ENCODE peak calls at places on chromosome 1, in five cellular contexts. I, V, U, K and A are unnamed samples.

GRCh38 chr1:93692001-93692400 is 10.4 kb upstream of the BCAR3 start:
- DNase-seq in U (no peak), I (no peak), V (no peak), K (peak; percentile 64), A (no peak)

GRCh38 chr1:10915594-10915993 is 96.9 kb upstream of the TARDBP start:
- DNase-seq in U (no peak), V (no peak), K (no peak), I (no peak), A (no peak)

GRCh38 chr1:91511386-91511785 is 10.7 kb downstream of the CDC7 start:
- DNase-seq in V (peak; percentile 41), K (peak; percentile 48), I (peak; percentile 51), U (peak; percentile 74), A (peak; percentile 51)

GRCh38 chr1:201138311-201138840 is 11.4 kb upstream of the ASCL5 start:
- DNase-seq in U (peak; percentile 16), V (peak; percentile 11), I (no peak), K (no peak), A (no peak)

GRCh38 chr1:51417496-51418383 is 87.4 kb upstream of the TTC39A start:
- DNase-seq in U (no peak), I (no peak), V (peak; percentile 71), K (no peak), A (no peak)

GRCh38 chr1:66168919-66169725 is 364.8 kb upstream of the SGIP1 start:
- DNase-seq in V (peak; percentile 52), K (peak; percentile 23), U (no peak), I (peak; percentile 5), A (no peak)

GRCh38 chr1:7366955-7367665 is 404.0 kb upstream of the VAMP3 start:
- DNase-seq in V (no peak), K (no peak), U (no peak), I (no peak), A (peak; percentile 53)

GRCh38 chr1:186682721-186683120 is 2.5 kb upstream of the PTGS2 start:
- DNase-seq in V (peak; percentile 21), U (peak; percentile 81), I (peak; percentile 14), K (no peak), A (no peak)

GRCh38 chr1:178093958-178094751 is at the start of gene RASAL2:
- DNase-seq in I (peak; percentile 90), V (peak; percentile 61), K (no peak), U (peak; percentile 85), A (no peak)

GRCh38 chr1:147172168-147173016 is at the start of gene PRKAB2:
- DNase-seq in K (peak; percentile 97), V (peak; percentile 98), I (peak; percentile 95), U (peak; percentile 98), A (peak; percentile 97)

GRCh38 chr1:147177611-147178370 is 5.5 kb upstream of the PRKAB2 start:
- DNase-seq in V (peak; percentile 57), I (peak; percentile 66), K (no peak), U (peak; percentile 63), A (no peak)
- H3K4me3 ChIP-seq in V (no peak overlapping the region), I (peak overlapping the region; percentile 33), K (no peak overlapping the region), U (peak overlapping the region; percentile 66), A (no peak overlapping the region)

GRCh38 chr1:218030846-218031245 is 254.2 kb upstream of the RRP15 start:
- DNase-seq in I (no peak), V (no peak), U (no peak), K (no peak), A (no peak)

GRCh38 chr1:218024211-218024720 is 260.8 kb upstream of the RRP15 start:
- DNase-seq in I (no peak), V (no peak), U (no peak), K (no peak), A (no peak)

GRCh38 chr1:218025454-218025853 is 259.6 kb upstream of the RRP15 start:
- DNase-seq in U (peak; percentile 17), K (no peak), I (no peak), V (peak; percentile 52), A (no peak)

DNA sequence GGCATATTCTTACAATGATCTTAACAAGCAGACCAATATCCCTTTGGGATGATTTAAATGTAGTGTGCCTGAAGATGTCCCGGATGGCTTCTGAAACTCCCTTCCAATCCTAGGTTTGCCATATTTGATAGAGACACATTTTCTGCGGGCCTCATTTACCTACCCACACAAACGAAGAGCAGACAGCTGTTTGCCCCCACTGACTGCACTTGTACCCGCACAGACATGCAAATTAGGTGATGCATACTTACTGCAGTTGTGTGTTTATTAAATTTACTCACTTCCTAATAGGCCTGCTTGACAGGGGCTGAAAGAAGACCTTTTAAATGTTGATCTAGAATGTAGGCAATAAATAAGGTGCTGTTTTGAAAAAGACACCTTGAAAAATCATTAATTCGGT is 257.9 kb upstream of the RRP15 start:
- DNase-seq in K (no peak), V (no peak), I (no peak), U (no peak), A (no peak)
- H3K79me2 ChIP-seq in K (no peaks in the 10 kb centered on the region), V (no peaks in the 10 kb centered on the region), I (no peaks in the 10 kb centered on the region), U (no peaks in the 10 kb centered on the region), A (no peaks in the 10 kb centered on the region)

DNA sequence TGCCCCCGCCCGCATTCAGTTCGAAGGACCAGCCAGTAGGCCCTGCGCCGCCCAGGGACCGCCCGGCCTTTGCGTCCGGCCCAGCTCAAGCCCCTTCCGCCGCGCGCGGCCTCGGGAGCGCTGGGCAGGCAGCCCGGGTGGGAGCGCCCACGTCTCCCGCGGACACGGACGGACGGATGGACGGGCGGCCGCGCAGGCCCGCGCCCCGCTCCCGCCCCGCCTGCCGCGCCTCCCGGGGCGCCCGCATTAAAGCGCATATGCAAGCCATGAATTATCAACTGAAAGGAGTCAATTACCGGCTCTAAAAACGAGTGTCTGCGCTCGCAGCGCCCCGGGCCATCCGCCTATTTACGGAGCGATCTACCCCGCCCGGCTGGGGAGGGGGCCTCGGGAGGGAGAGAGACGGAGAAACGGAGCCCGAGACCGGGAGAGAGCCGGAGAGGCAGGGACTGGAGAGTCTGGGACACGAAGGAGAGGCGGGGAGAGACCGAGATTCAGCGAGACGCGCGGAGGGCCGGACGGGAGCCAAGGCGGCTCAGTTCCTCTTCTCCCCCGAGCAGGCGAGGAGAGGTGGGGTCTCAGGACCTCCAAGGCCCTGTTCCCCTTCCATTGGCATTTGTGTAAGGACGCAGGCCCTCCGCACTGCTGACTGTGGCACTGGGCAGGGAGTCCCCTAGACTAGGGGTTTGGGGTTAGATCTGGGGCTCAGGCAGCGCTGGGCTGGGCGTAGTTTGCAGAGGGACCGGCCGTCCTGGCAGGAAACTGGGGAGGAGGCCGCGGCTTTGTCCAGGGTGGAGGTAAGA is 41.3 kb upstream of the DMBX1 start:
- DNase-seq in V (peak; percentile 3), I (peak; percentile 95), K (no peak), U (no peak), A (no peak)
- H3K4me3 ChIP-seq in V (no peak overlapping the region), I (peak overlapping the region; percentile 76), K (no peak overlapping the region), U (peak overlapping the region; percentile 47), A (no peak overlapping the region)

GRCh38 chr1:26829214-26829911 is 2.9 kb downstream of the ZDHHC18 start:
- DNase-seq in I (no peak), K (no peak), U (no peak), V (no peak), A (no peak)
- H3K79me2 ChIP-seq in I (peaks cover 4% of the 10 kb centered on the region), K (peaks cover 6% of the 10 kb centered on the region), U (peaks cover 42% of the 10 kb centered on the region), V (peaks cover 36% of the 10 kb centered on the region), A (peaks cover 53% of the 10 kb centered on the region)

DNA sequence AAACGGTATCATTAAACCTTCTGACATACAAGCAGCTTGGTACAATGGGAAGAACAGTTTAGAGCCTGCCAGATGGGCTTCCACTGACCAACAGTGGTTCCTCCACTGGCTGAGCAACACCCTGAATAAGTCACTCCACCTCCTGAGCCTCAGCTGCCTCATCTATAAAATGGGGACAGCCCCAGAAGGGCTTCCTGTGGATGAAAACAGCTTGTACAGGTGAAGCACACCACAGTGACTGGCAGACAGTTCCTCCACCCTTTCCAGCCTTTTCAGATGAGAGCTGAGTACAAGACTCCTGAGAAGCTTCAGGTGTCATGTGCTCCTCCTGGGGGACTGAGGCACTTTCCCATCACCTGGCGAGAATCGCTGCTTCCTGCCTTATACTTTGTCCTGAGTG is 2.1 kb downstream of the CAPZB start:
- DNase-seq in K (no peak), U (no peak), I (no peak), V (no peak), A (no peak)
- H3K4me3 ChIP-seq in K (peak overlapping the region; percentile 98), U (peak overlapping the region; percentile 91), I (peak overlapping the region; percentile 97), V (peak overlapping the region; percentile 91), A (peak overlapping the region; percentile 99)

GRCh38 chr1:28640766-28641165 is 2.1 kb downstream of the TAF12 start:
- DNase-seq in U (peak; percentile 42), K (peak; percentile 66), I (peak; percentile 36), V (peak; percentile 8), A (peak; percentile 75)

GRCh38 chr1:28648493-28649238 is at the start of gene RNU11:
- DNase-seq in U (peak; percentile 98), V (peak; percentile 99), I (peak; percentile 97), K (peak; percentile 98), A (peak; percentile 97)

GRCh38 chr1:28642056-28642846 is 616 bp downstream of the TAF12 start:
- DNase-seq in K (peak; percentile 41), V (peak; percentile 8), U (peak; percentile 64), I (peak; percentile 35), A (peak; percentile 67)

GRCh38 chr1:28646040-28646439 is 2.4 kb upstream of the RNU11 start:
- DNase-seq in I (no peak), K (no peak), V (no peak), U (no peak), A (peak; percentile 38)

DNA sequence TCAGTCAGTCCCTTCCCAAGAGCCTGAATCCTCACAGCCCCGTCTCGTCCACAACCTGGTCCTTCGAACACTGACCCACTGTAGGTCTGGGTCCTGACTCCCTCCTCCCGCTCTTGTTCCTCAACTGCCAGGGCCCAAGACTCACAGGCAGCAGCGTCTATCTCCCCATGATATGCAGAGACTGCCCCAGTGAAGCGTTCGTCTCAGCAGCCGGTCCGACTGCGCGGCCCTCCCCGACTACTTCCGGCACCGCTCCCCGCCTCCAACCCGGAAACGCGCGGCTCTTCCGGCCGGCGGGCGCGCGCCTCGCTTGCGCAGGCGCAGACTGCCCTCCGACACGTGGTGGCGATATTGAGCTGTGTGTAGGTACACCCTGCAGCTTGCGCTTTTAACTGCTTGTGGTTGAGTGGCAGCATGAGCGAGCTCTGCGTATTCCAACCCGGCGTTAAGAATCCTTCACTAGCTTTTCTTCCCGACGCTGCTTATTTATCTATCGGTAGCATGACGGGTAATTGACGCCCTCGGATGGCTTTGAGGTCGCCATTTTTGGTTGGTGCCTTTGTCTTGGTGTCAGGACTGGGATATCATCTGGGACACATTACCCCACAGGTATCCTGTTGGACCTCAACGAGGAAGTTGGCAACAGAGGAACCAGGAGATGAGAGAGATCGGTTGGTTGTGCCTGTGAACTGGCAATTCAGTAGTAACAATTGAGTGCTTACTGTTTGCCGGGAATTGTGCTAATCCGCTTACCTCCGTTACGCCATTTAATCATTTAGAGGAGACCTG is at the start of gene TAF12:
- DNase-seq in K (peak; percentile 98), U (peak; percentile 98), I (peak; percentile 96), V (peak; percentile 93), A (peak; percentile 98)
- H3K79me2 ChIP-seq in K (peaks cover 24% of the 10 kb centered on the region), U (peaks cover 44% of the 10 kb centered on the region), I (peaks cover 27% of the 10 kb centered on the region), V (peaks cover 7% of the 10 kb centered on the region), A (peaks cover 44% of the 10 kb centered on the region)

GRCh38 chr1:36067871-36068270 is 16.0 kb upstream of the TEKT2 start:
- DNase-seq in K (no peak), U (no peak), V (no peak), I (no peak), A (no peak)
- H3K4me3 ChIP-seq in K (no peak overlapping the region), U (no peak overlapping the region), V (no peak overlapping the region), I (no peak overlapping the region), A (no peak overlapping the region)